ENCODE peak calls at places on chromosomes 11 and 22, in six cellular contexts. T, L, A, R, O and I are unnamed samples.

GRCh38 chr22:29299136-29299900 is 7.1 kb upstream of the GAS2L1 start:
- DNase-seq in T (no peak), A (peak; percentile 14), R (no peak), L (no peak), O (no peak), I (no peak)

GRCh38 chr11:114050258-114050927 is 9.1 kb upstream of the ZBTB16 start:
- DNase-seq in L (no peak), A (no peak), T (no peak), O (no peak), R (no peak), I (no peak)

GRCh38 chr11:3188496-3189192 is 23.5 kb upstream of the OSBPL5 start:
- DNase-seq in A (no peak), L (no peak), R (no peak), T (no peak), O (no peak), I (no peak)

GRCh38 chr22:20803696-20804324 is 29.9 kb downstream of the SERPIND1 start:
- DNase-seq in R (no peak), A (peak; percentile 21), O (peak; percentile 56), T (peak; percentile 22), L (peak; percentile 40), I (peak; percentile 37)

GRCh38 chr11:118645066-118645715 is 34.3 kb downstream of the TREH start:
- DNase-seq in R (no peak), O (no peak), A (no peak), T (no peak), L (no peak), I (no peak)

GRCh38 chr11:121105063-121105480 is 4.0 kb downstream of the TECTA start:
- DNase-seq in R (peak; percentile 41), L (no peak), A (no peak), O (no peak), T (no peak), I (no peak)

GRCh38 chr11:62794201-62794775 is 2.5 kb upstream of the TMEM223 start:
- DNase-seq in A (no peak), L (no peak), R (no peak), O (no peak), T (no peak), I (no peak)

GRCh38 chr11:33292306-33292705 is 35.1 kb downstream of the HIPK3 start:
- DNase-seq in A (no peak), R (no peak), O (no peak), L (no peak), T (no peak), I (no peak)

GRCh38 chr11:45035440-45035839 is 84.8 kb upstream of the TP53I11 start:
- DNase-seq in T (no peak), A (no peak), L (no peak), O (no peak), R (no peak), I (no peak)

GRCh38 chr11:2190670-2191471 is 19.3 kb upstream of the TH start:
- DNase-seq in R (no peak), O (peak; percentile 43), T (no peak), L (no peak), A (no peak), I (no peak)

GRCh38 chr11:119056397-119056999 is 507 bp downstream of the HYOU1 start:
- DNase-seq in R (no peak), O (peak; percentile 33), A (peak; percentile 55), T (peak; percentile 13), L (peak; percentile 62), I (peak; percentile 71)

GRCh38 chr11:64021742-64022067 is 14.0 kb upstream of the FLRT1 start:
- DNase-seq in O (no peak), A (no peak), L (no peak), T (no peak), R (no peak), I (no peak)

GRCh38 chr11:64763804-64764611 is 4.2 kb upstream of the PYGM start:
- DNase-seq in O (peak; percentile 73), A (no peak), L (peak; percentile 25), R (no peak), T (no peak), I (no peak)

GRCh38 chr11:5807580-5807979 is 1.1 kb upstream of the OR52N2 start:
- DNase-seq in O (no peak), R (no peak), A (no peak), L (no peak), T (no peak), I (no peak)

GRCh38 chr22:16933274-16933923 is 74.6 kb downstream of the GAB4 start:
- DNase-seq in L (no peak), A (no peak), O (no peak), R (no peak), T (no peak), I (no peak)

GRCh38 chr11:131370090-131370751 is at the start of gene NTM:
- DNase-seq in L (peak; percentile 44), T (no peak), R (peak; percentile 23), A (peak; percentile 69), O (no peak), I (no peak)

GRCh38 chr11:67468056-67468455 is 995 bp downstream of the TMEM134 start:
- DNase-seq in A (peak; percentile 95), O (no peak), R (no peak), T (no peak), L (peak; percentile 96), I (no peak)
- TF ChIP-seq POLR2A in A (peak; percentile 73), O (no peak), R (no peak), T (no peak), L (no peak), I (no peak)

GRCh38 chr11:110196241-110196754 is 100.1 kb downstream of the RDX start:
- DNase-seq in L (no peak), A (no peak), R (no peak), T (peak; percentile 56), O (no peak), I (no peak)
- TF ChIP-seq POLR2A in L (no peak), A (no peak), R (no peak), T (no peak), O (no peak), I (no peak)

DNA sequence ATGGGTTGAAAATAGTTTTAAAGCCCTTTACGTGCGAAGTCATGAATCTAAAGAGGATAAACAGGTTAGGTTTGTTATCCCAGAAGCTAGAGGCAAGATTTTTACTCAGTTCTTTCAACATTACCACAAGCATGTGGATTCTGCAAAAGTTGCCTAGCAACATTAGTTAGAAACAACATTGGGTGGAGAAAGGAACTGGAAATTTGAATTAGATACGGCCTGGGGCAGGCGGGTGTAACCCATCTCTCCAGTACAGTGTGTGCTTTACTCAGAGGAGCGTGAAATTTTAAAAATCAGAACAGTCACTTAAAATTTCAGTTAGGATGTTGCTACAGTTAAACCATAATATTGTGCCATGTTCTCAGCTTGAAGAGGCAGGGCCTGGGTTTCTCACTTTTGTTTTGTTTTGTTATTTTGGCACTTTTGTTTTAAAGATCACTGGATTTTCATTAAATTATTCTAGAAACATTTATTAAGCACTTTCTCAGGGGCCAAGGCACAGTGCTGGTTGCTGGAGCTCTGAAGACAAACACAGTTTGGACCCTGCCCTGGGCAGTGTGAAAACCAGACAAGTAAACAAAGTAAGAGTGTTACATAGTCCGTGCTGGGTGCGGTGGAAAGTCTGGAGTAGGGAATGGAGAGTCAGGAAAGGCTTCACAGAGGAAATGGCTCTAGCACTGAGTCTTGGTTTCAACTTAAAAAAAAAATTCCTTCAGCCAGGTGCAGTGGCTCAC is 4.4 kb upstream of the WEE1 start:
- DNase-seq in A (peak; percentile 83), T (peak; percentile 50), L (peak; percentile 83), O (peak; percentile 24), R (peak; percentile 26), I (peak; percentile 71)
- TF ChIP-seq POLR2A in A (peak; percentile 61), T (no peak), L (no peak), O (no peak), R (no peak), I (no peak)

DNA sequence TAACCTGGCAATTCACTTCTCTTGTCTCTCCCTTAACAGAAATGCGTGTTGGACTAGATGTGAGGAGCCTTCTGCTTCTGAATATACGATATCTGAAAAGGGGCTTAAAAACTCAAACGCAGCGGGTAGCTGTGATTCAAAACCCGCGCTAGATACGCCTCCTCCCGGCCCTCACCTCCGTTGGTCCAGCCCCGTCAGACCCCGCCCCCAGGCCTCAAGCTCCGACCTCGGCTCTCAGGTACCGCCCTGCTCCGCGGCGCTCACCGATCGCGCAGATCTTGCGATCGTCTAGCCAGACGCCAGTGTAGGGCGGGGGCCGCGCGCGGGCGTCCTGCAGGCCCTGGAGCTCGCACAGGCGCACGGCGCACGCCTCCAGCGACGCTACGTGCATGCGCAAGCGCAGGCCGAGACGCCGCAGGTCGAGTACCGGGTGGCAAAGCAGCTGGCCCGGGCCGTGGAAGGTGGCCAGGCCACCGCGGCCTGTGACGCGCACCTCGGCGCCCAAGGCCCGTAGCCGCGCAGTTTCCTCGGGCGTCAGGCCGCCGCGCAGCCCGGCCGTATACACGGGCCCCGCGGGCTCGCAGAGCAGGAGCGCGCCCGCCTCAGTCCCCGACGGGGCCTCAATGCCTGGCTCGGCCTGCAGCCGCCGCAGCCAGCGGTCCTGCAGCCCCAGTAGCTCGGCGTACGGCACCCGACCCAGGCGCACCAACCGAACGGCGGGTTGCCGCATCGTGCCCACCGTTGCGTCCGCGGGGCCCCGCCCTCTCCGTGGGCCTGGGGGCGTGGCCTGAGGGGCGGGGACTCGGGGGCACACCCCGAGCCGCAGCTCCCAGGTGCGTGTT is at the start of gene LIPT2:
- DNase-seq in O (peak; percentile 100), L (peak; percentile 98), A (peak; percentile 98), R (peak; percentile 92), T (peak; percentile 81), I (peak; percentile 98)
- TF ChIP-seq POLR2A in O (peak; percentile 90), L (no peak), A (peak; percentile 93), R (peak; percentile 85), T (peak; percentile 78), I (peak; percentile 93)